ENCODE peak calls at places on chromosomes 6 and 20, in five cellular contexts. C, O, V, W and N are unnamed samples.

GRCh38 chr6:79724816-79725215 is 93.7 kb downstream of the SH3BGRL2 start:
- DNase-seq in O (no peak), V (no peak), C (no peak), W (no peak), N (no peak)

GRCh38 chr6:1318036-1318435 is 6.1 kb downstream of the FOXQ1 start:
- DNase-seq in W (no peak), C (no peak), O (no peak), V (no peak), N (no peak)

GRCh38 chr20:53162251-53162835 is 190.2 kb downstream of the TSHZ2 start:
- DNase-seq in V (peak; percentile 48), C (peak; percentile 34), W (no peak), O (peak; percentile 49), N (no peak)

GRCh38 chr20:10919549-10920140 is 245.8 kb upstream of the JAG1 start:
- DNase-seq in C (no peak), V (peak; percentile 27), W (no peak), O (no peak), N (no peak)

GRCh38 chr6:83708970-83709747 is at the start of gene SNAP91:
- DNase-seq in O (peak; percentile 65), W (peak; percentile 86), C (peak; percentile 43), V (no peak), N (no peak)

GRCh38 chr6:27889275-27889627 is 22.9 kb downstream of the OR2B2 start:
- DNase-seq in V (no peak), C (no peak), O (no peak), W (no peak), N (no peak)

GRCh38 chr6:169073311-169073710 is 180.3 kb downstream of the THBS2 start:
- DNase-seq in W (no peak), C (no peak), V (no peak), O (no peak), N (no peak)

GRCh38 chr6:16781348-16782169 is 20.3 kb upstream of the ATXN1 start:
- DNase-seq in O (no peak), V (no peak), C (no peak), W (no peak), N (no peak)

GRCh38 chr6:29968130-29968529 is 25.8 kb downstream of the HLA-A start:
- DNase-seq in O (no peak), V (no peak), W (no peak), C (no peak), N (no peak)

GRCh38 chr20:52242237-52243230 is 51.0 kb upstream of the ZFP64 start:
- DNase-seq in O (no peak), V (no peak), W (no peak), C (no peak), N (no peak)

GRCh38 chr20:63522091-63522868 is 1.7 kb downstream of the PPDPF start:
- DNase-seq in C (no peak), V (peak; percentile 14), W (no peak), O (no peak), N (peak; percentile 17)

GRCh38 chr20:23150304-23151007 is 64.3 kb upstream of the CD93 start:
- DNase-seq in C (no peak), O (peak; percentile 30), V (no peak), W (no peak), N (no peak)

GRCh38 chr20:54172532-54172855 is 1.3 kb downstream of the CYP24A1 start:
- DNase-seq in W (no peak), C (no peak), O (no peak), V (no peak), N (no peak)

GRCh38 chr6:89257346-89257745 is 40.2 kb upstream of the GABRR1 start:
- DNase-seq in O (peak; percentile 30), V (no peak), C (no peak), W (no peak), N (no peak)
- TF ChIP-seq CTCF in O (no peak), V (no peak), C (no peak), W (no peak), N (no peak)

GRCh38 chr20:35462351-35462750 is 7.0 kb downstream of the CEP250 start:
- DNase-seq in V (no peak), O (no peak), C (no peak), W (no peak), N (no peak)
- TF ChIP-seq CTCF in V (no peak), O (no peak), C (no peak), W (no peak), N (no peak)

DNA sequence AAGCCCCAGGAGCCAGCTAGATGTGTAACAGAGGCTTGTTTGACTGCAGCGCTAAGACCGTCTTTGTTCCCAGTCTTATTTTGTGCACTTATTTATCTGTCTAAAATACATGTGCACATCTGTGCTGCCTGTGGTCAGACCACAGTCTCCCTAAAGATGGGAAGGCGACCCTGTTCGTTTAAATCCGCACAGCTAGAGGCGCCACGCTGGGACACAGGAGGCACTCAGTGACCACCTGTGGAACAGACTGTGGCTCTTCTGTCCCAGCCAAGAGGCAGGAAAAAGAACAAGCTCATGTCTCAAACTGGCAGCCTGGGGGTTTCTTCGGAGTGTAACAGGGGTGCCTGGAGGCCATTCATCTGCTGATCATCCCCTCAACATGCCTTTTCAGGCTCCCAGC is 66.8 kb downstream of the CPNE5 start:
- DNase-seq in W (no peak), O (no peak), C (no peak), V (no peak), N (no peak)
- TF ChIP-seq CTCF in W (no peak), O (no peak), C (no peak), V (no peak), N (no peak)

DNA sequence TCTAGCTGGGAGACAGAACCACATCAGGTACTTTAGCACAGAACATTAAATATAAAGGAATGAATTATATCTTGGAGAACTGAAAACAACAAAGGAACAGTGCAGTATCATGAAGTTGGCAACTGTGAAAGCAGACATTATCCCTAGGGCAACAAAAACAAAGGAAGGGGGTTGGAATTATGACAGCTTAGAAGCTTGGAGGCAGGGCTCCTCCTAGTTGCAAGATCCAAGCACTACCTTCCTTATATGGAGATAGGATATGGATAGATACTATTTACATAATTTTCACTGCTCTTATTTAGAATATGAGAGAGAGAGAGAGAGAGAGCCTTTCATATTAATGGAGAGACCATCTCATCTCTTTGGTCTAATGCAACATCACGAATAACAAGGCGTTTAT is 27.0 kb downstream of the TMEM14A start:
- DNase-seq in O (no peak), V (no peak), W (no peak), C (no peak), N (no peak)
- TF ChIP-seq CTCF in O (no peak), V (no peak), W (no peak), C (no peak), N (no peak)